ENCODE peak calls at places on chromosomes 4 and X, in eight cellular contexts. U, N, Y, H, T, M, K and X are unnamed samples.

GRCh38 chr4:155122382-155122781 is 86.1 kb upstream of the NPY2R start:
- DNase-seq in U (no peak), N (no peak), Y (no peak), H (no peak), T (no peak), M (no peak), K (no peak), X (no peak)

GRCh38 chr4:168917150-168917779 is 92.8 kb downstream of the CBR4 start:
- DNase-seq in U (no peak), N (no peak), Y (no peak), H (no peak), T (peak), M (no peak), K (peak), X (no peak)

GRCh38 chr4:3201718-3202702 is 46.9 kb upstream of the MSANTD1 start:
- DNase-seq in U (no peak), N (no peak), Y (no peak), H (no peak), T (no peak), M (no peak), K (peak), X (peak)

GRCh38 chr4:79042079-79042674 is 102.9 kb upstream of the PAQR3 start:
- DNase-seq in U (peak), N (no peak), Y (no peak), H (no peak), T (peak), M (no peak), K (peak), X (no peak)

GRCh38 chrX:107716045-107716684 is 59.4 kb downstream of the TSC22D3 start:
- DNase-seq in U (no peak), N (no peak), Y (peak), H (peak), T (no peak), M (no peak), K (peak), X (peak)

GRCh38 chr4:74056114-74056857 is 17.8 kb upstream of the CXCL3 start:
- DNase-seq in U (no peak), N (no peak), Y (no peak), H (no peak), T (peak), M (no peak), K (no peak), X (no peak)

GRCh38 chr4:96170198-96170597 is 330.3 kb downstream of the PDHA2 start:
- DNase-seq in U (peak), N (no peak), Y (no peak), H (no peak), T (no peak), M (no peak), K (no peak), X (no peak)

GRCh38 chrX:154738013-154738738 is 12.7 kb downstream of the GAB3 start:
- DNase-seq in U (no peak), N (no peak), Y (no peak), H (no peak), T (peak), M (no peak), K (no peak), X (no peak)

GRCh38 chrX:13463608-13464007 is 105.8 kb upstream of the EGFL6 start:
- DNase-seq in U (no peak), N (no peak), Y (no peak), H (peak), T (peak), M (no peak), K (no peak), X (no peak)

GRCh38 chr4:186643501-186644315 is 79.9 kb downstream of the FAT1 start:
- DNase-seq in U (no peak), N (no peak), Y (no peak), H (no peak), T (peak), M (no peak), K (no peak), X (no peak)

GRCh38 chr4:45971108-45971507 is 152.7 kb downstream of the GABRG1 start:
- DNase-seq in U (no peak), N (no peak), Y (no peak), H (no peak), T (peak), M (no peak), K (no peak), X (no peak)

GRCh38 chr4:52577285-52577968 is 81.7 kb downstream of the USP46 start:
- DNase-seq in U (no peak), N (no peak), Y (no peak), H (no peak), T (peak), M (no peak), K (no peak), X (no peak)

GRCh38 chr4:6990661-6991060 is 52.5 kb upstream of the TADA2B start:
- DNase-seq in U (no peak), N (no peak), Y (no peak), H (no peak), T (no peak), M (no peak), K (no peak), X (no peak)

GRCh38 chr4:37603711-37604110 is 82.5 kb downstream of the RELL1 start:
- DNase-seq in U (no peak), N (no peak), Y (no peak), H (no peak), T (no peak), M (no peak), K (no peak), X (no peak)

GRCh38 chr4:147194107-147194506 is 248.4 kb upstream of the TTC29 start:
- DNase-seq in U (no peak), N (no peak), Y (no peak), H (no peak), T (no peak), M (no peak), K (no peak), X (no peak)

GRCh38 chrX:68190799-68191198 is 242.5 kb downstream of the OPHN1 start:
- DNase-seq in U (no peak), N (no peak), Y (no peak), H (no peak), T (peak), M (no peak), K (no peak), X (no peak)

GRCh38 chrX:13432776-13433605 is 113.1 kb upstream of the ATXN3L start:
- DNase-seq in U (no peak), N (no peak), Y (no peak), H (no peak), T (no peak), M (no peak), K (no peak), X (no peak)

GRCh38 chr4:23937173-23937572 is 47.3 kb upstream of the PPARGC1A start:
- DNase-seq in U (no peak), N (no peak), Y (no peak), H (no peak), T (no peak), M (no peak), K (no peak), X (no peak)

GRCh38 chrX:40090050-40090804 is 7.5 kb downstream of the BCOR start:
- DNase-seq in U (no peak), N (no peak), Y (no peak), H (no peak), T (no peak), M (no peak), K (no peak), X (no peak)

GRCh38 chrX:65588795-65589194 is 54.2 kb upstream of the LAS1L start:
- DNase-seq in U (no peak), N (no peak), Y (no peak), H (no peak), T (no peak), M (no peak), K (no peak), X (no peak)

GRCh38 chr4:182238355-182238931 is 4.8 kb upstream of the TENM3 start:
- DNase-seq in U (no peak), N (no peak), Y (no peak), H (peak), T (no peak), M (no peak), K (no peak), X (no peak)

GRCh38 chrX:100819534-100819836 is 706 bp upstream of the CSTF2 start:
- DNase-seq in U (no peak), N (no peak), Y (no peak), H (no peak), T (no peak), M (no peak), K (no peak), X (no peak)

GRCh38 chr4:139917896-139918295 is 236.1 kb downstream of the MAML3 start:
- DNase-seq in U (no peak), N (no peak), Y (no peak), H (no peak), T (no peak), M (no peak), K (no peak), X (no peak)

GRCh38 chr4:39102297-39102696 is 40.3 kb downstream of the KLHL5 start:
- DNase-seq in U (no peak), N (no peak), Y (no peak), H (no peak), T (no peak), M (no peak), K (no peak), X (no peak)

GRCh38 chr4:48112017-48112667 is 21.9 kb downstream of the TXK start:
- DNase-seq in U (no peak), N (no peak), Y (no peak), H (peak), T (peak), M (no peak), K (no peak), X (no peak)

GRCh38 chrX:150146271-150146888 is 208.1 kb upstream of the EOLA2 start:
- DNase-seq in U (no peak), N (no peak), Y (no peak), H (peak), T (no peak), M (no peak), K (no peak), X (no peak)

GRCh38 chrX:115344885-115345653 is 55.6 kb downstream of the LUZP4 start:
- DNase-seq in U (no peak), N (no peak), Y (peak), H (peak), T (peak), M (no peak), K (no peak), X (no peak)

GRCh38 chrX:13078739-13079444 is 34.5 kb upstream of the FAM9C start:
- DNase-seq in U (no peak), N (no peak), Y (peak), H (peak), T (no peak), M (no peak), K (no peak), X (no peak)

GRCh38 chrX:18983711-18984380 is at the start of gene PHKA2:
- DNase-seq in U (no peak), N (peak), Y (no peak), H (peak), T (no peak), M (no peak), K (peak), X (peak)

GRCh38 chr4:20809796-20810195 is 109.5 kb downstream of the PACRGL start:
- DNase-seq in U (no peak), N (no peak), Y (no peak), H (peak), T (peak), M (no peak), K (no peak), X (no peak)

GRCh38 chr4:94446386-94446785 is 5.4 kb upstream of the PDLIM5 start:
- DNase-seq in U (no peak), N (no peak), Y (no peak), H (no peak), T (peak), M (no peak), K (no peak), X (no peak)

GRCh38 chrX:129590596-129590995 is 50.5 kb downstream of the OCRL start:
- DNase-seq in U (no peak), N (no peak), Y (no peak), H (no peak), T (no peak), M (no peak), K (no peak), X (no peak)

GRCh38 chr4:76251448-76252270 is at the start of gene FAM47E:
- DNase-seq in U (peak), N (peak), Y (peak), H (peak), T (peak), M (no peak), K (peak), X (peak)

GRCh38 chr4:177177446-177178160 is 132.1 kb upstream of the NEIL3 start:
- DNase-seq in U (no peak), N (no peak), Y (no peak), H (no peak), T (no peak), M (no peak), K (no peak), X (no peak)

GRCh38 chrX:37825225-37825842 is 22.0 kb downstream of the DYNLT3 start:
- DNase-seq in U (peak), N (peak), Y (no peak), H (no peak), T (peak), M (no peak), K (no peak), X (peak)

GRCh38 chrX:499870-500364 is 113.2 kb upstream of the PPP2R3B start:
- DNase-seq in U (peak), N (no peak), Y (no peak), H (no peak), T (no peak), M (no peak), K (no peak), X (no peak)

GRCh38 chr4:2494992-2495391 is 26.1 kb downstream of the RNF4 start:
- DNase-seq in U (no peak), N (no peak), Y (no peak), H (no peak), T (no peak), M (no peak), K (no peak), X (no peak)

GRCh38 chr4:94126669-94127068 is 81.0 kb upstream of the SMARCAD1 start:
- DNase-seq in U (peak), N (no peak), Y (no peak), H (no peak), T (peak), M (no peak), K (no peak), X (no peak)